ENCODE peak calls at places on chromosomes 13 and 19, in eight cellular contexts. B is GM10248, Q is HS-27A, I is body of pancreas, J is type B pancreatic cell, K is hippocampal formation, V is SW 1271, D is uterus. C is an unnamed sample.
A peak's percentile ranks its signal among the peaks of the same experiment; 100 is the strongest.

GRCh38 chr19:22619371-22619770 is 14.8 kb upstream of the ZNF492 start:
- DNase-seq in B (no peak), D (no peak), V (no peak), J (no peak), I (no peak), K (peak; percentile 49), Q (no peak), C (peak; percentile 31)

GRCh38 chr19:48419158-48419920 is 25.9 kb downstream of the GRIN2D start:
- DNase-seq in Q (no peak), K (no peak), B (peak; percentile 80), V (no peak), I (peak; percentile 42), J (no peak), D (peak; percentile 28), C (peak; percentile 19)

GRCh38 chr19:56838930-56839664 is 1.4 kb downstream of the PEG3 start:
- DNase-seq in V (no peak), D (peak; percentile 99), I (peak; percentile 99), J (no peak), Q (no peak), K (peak; percentile 99), B (no peak), C (peak; percentile 99)

GRCh38 chr19:6491802-6492592 is 10.1 kb downstream of the TUBB4A start:
- DNase-seq in V (no peak), I (no peak), K (no peak), B (no peak), Q (no peak), D (no peak), J (no peak), C (no peak)

GRCh38 chr13:43401364-43401763 is 378.0 kb downstream of the DNAJC15 start:
- DNase-seq in K (no peak), J (no peak), B (no peak), Q (no peak), V (no peak), I (no peak), D (no peak), C (no peak)

GRCh38 chr19:33215438-33216197 is 10.0 kb downstream of the SLC7A10 start:
- DNase-seq in V (no peak), D (no peak), I (no peak), Q (no peak), J (no peak), B (no peak), K (no peak), C (no peak)

GRCh38 chr13:114016321-114017027 is 42.6 kb upstream of the C13orf46 start:
- DNase-seq in I (no peak), Q (no peak), B (no peak), J (no peak), D (no peak), V (no peak), K (no peak), C (no peak)

GRCh38 chr13:45200701-45201230 is at the start of gene KCTD4:
- DNase-seq in V (no peak), D (no peak), J (no peak), I (no peak), Q (no peak), K (no peak), B (no peak), C (no peak)

GRCh38 chr13:44974056-44974798 is 15.0 kb downstream of the NUFIP1 start:
- DNase-seq in K (no peak), V (no peak), J (no peak), D (no peak), B (no peak), I (peak; percentile 25), Q (no peak), C (no peak)

GRCh38 chr13:50684366-50684765 is 159.1 kb downstream of the DLEU7 start:
- DNase-seq in J (no peak), K (peak; percentile 26), B (no peak), D (no peak), V (no peak), Q (no peak), I (peak; percentile 51), C (no peak)

GRCh38 chr19:39919976-39920375 is 14.5 kb downstream of the FCGBP start:
- DNase-seq in B (no peak), J (no peak), I (no peak), D (no peak), V (no peak), Q (no peak), K (no peak), C (no peak)

GRCh38 chr13:103101500-103101899 is 35.3 kb upstream of the SLC10A2 start:
- DNase-seq in I (no peak), K (no peak), B (no peak), V (no peak), J (no peak), D (no peak), Q (no peak), C (no peak)

GRCh38 chr19:31149306-31149975 is 199.8 kb downstream of the TSHZ3 start:
- DNase-seq in D (no peak), B (no peak), I (no peak), K (no peak), V (no peak), J (no peak), Q (no peak), C (no peak)

GRCh38 chr13:32205426-32206096 is 109.6 kb downstream of the ZAR1L start:
- DNase-seq in J (no peak), I (no peak), Q (no peak), V (no peak), D (no peak), B (no peak), K (no peak), C (no peak)

GRCh38 chr13:76944457-76944856 is 3.9 kb upstream of the ACOD1 start:
- DNase-seq in I (no peak), K (no peak), J (no peak), D (no peak), V (no peak), Q (no peak), B (no peak), C (no peak)

GRCh38 chr13:60012503-60012902 is 151.2 kb downstream of the DIAPH3 start:
- DNase-seq in K (no peak), D (no peak), Q (no peak), B (no peak), J (no peak), I (peak; percentile 53), V (no peak), C (no peak)